ENCODE peak calls at places on chromosomes 16 and 17, in five cellular contexts. I, U, K, E and G are unnamed samples.

GRCh38 chr16:24041834-24042631 is 206.2 kb downstream of the PRKCB start:
- DNase-seq in I (peak), U (peak), K (peak), E (peak), G (peak)

GRCh38 chr16:80265624-80266306 is 275.0 kb upstream of the DYNLRB2 start:
- DNase-seq in I (no peak), U (no peak), K (no peak), E (no peak), G (no peak)

GRCh38 chr16:8866884-8867482 is 1.8 kb downstream of the CARHSP1 start:
- DNase-seq in I (no peak), U (no peak), K (no peak), E (no peak), G (no peak)

GRCh38 chr16:19559242-19559910 is 3.9 kb downstream of the VPS35L start:
- DNase-seq in I (peak), U (peak), K (peak), E (peak), G (peak)

GRCh38 chr16:47905771-47906170 is 250.0 kb downstream of the ABCC12 start:
- DNase-seq in I (no peak), U (peak), K (peak), E (peak), G (peak)

GRCh38 chr17:70905796-70906195 is 736.5 kb downstream of the KCNJ2 start:
- DNase-seq in I (no peak), U (peak), K (peak), E (peak), G (peak)

GRCh38 chr16:28014851-28015250 is 48.7 kb downstream of the GSG1L start:
- DNase-seq in I (no peak), U (no peak), K (no peak), E (no peak), G (no peak)

GRCh38 chr17:29347831-29348281 is 42.3 kb upstream of the TAOK1 start:
- DNase-seq in I (no peak), U (no peak), K (peak), E (peak), G (no peak)

GRCh38 chr16:1096164-1097082 is at the start of gene C1QTNF8:
- DNase-seq in I (no peak), U (no peak), K (no peak), E (no peak), G (no peak)

GRCh38 chr17:74616696-74617095 is 6.8 kb downstream of the CD300E start:
- DNase-seq in I (no peak), U (no peak), K (no peak), E (no peak), G (no peak)

GRCh38 chr17:44113868-44114840 is 9.3 kb downstream of the HDAC5 start:
- DNase-seq in I (no peak), U (no peak), K (no peak), E (no peak), G (no peak)

GRCh38 chr17:45147102-45147580 is 1.1 kb upstream of the HEXIM1 start:
- DNase-seq in I (no peak), U (no peak), K (peak), E (no peak), G (no peak)

GRCh38 chr16:88839745-88840588 is 16.8 kb downstream of the GALNS start:
- DNase-seq in I (no peak), U (no peak), K (no peak), E (no peak), G (no peak)

GRCh38 chr17:36657763-36658490 is 56.5 kb downstream of the MRM1 start:
- DNase-seq in I (no peak), U (no peak), K (no peak), E (no peak), G (no peak)

GRCh38 chr17:17084317-17084835 is 42.1 kb downstream of the MPRIP start:
- DNase-seq in I (no peak), U (no peak), K (no peak), E (no peak), G (no peak)

GRCh38 chr17:1495265-1495664 is 2.8 kb upstream of the MYO1C start:
- DNase-seq in I (no peak), U (no peak), K (peak), E (no peak), G (no peak)

GRCh38 chr17:76872221-76872873 is 4.1 kb downstream of the MGAT5B start:
- DNase-seq in I (no peak), U (peak), K (peak), E (peak), G (peak)

GRCh38 chr16:68229431-68230175 is 6.3 kb downstream of the ESRP2 start:
- DNase-seq in I (peak), U (peak), K (peak), E (peak), G (peak)

GRCh38 chr16:52383640-52384292 is 163.2 kb downstream of the TOX3 start:
- DNase-seq in I (no peak), U (no peak), K (peak), E (no peak), G (peak)

GRCh38 chr17:42090964-42091790 is 7.1 kb downstream of the ZNF385C start:
- DNase-seq in I (no peak), U (no peak), K (no peak), E (no peak), G (no peak)

GRCh38 chr17:4101127-4101798 is 41.6 kb downstream of the ZZEF1 start:
- DNase-seq in I (peak), U (no peak), K (no peak), E (peak), G (no peak)

GRCh38 chr17:13359774-13360173 is 242.0 kb downstream of the HS3ST3A1 start:
- DNase-seq in I (no peak), U (peak), K (no peak), E (no peak), G (no peak)

GRCh38 chr17:67546578-67547527 is 169.8 kb downstream of the PITPNC1 start:
- DNase-seq in I (no peak), U (no peak), K (no peak), E (peak), G (no peak)

GRCh38 chr17:47843391-47843730 is 2.3 kb upstream of the SCRN2 start:
- DNase-seq in I (no peak), U (no peak), K (no peak), E (no peak), G (no peak)

GRCh38 chr17:7020894-7021664 is 1.8 kb upstream of the BCL6B start:
- DNase-seq in I (no peak), U (no peak), K (no peak), E (no peak), G (no peak)

GRCh38 chr17:72076678-72077030 is 44.2 kb upstream of the SOX9 start:
- DNase-seq in I (no peak), U (no peak), K (no peak), E (no peak), G (no peak)